ENCODE peak calls at places on chromosomes 5 and 9, in ten cellular contexts. Z is neural progenitor cell, J is PC-3, N is HCT116, L is H1, R is HepG2, O is astrocyte, Y is MM.1S, X is K562, P is fibroblast of lung. W is an unnamed sample.

GRCh38 chr9:90078988-90079457 is 474.2 kb downstream of the GADD45G start:
- DNase-seq in Z (no peak), J (no peak), N (no peak), L (no peak), R (no peak), O (no peak), Y (no peak), X (no peak), P (no peak), W (no peak)

GRCh38 chr5:94670726-94671125 is 52.3 kb downstream of the SLF1 start:
- DNase-seq in Z (no peak), J (no peak), N (no peak), L (no peak), R (no peak), O (peak), Y (no peak), X (no peak), P (peak), W (no peak)

GRCh38 chr9:137169764-137170460 is at the start of gene LRRC26:
- DNase-seq in Z (no peak), J (no peak), N (no peak), L (no peak), R (no peak), O (no peak), Y (no peak), X (no peak), P (no peak), W (no peak)

GRCh38 chr9:124006448-124007156 is 5.0 kb upstream of the LHX2 start:
- DNase-seq in Z (peak), J (no peak), N (no peak), L (no peak), R (no peak), O (no peak), Y (no peak), X (no peak), P (no peak), W (no peak)

GRCh38 chr5:120655828-120656435 is 191.8 kb downstream of the PRR16 start:
- DNase-seq in Z (peak), J (peak), N (peak), L (no peak), R (peak), O (no peak), Y (peak), X (peak), P (peak), W (peak)

GRCh38 chr9:133484671-133485437 is 6.0 kb upstream of the SLC2A6 start:
- DNase-seq in Z (no peak), J (peak), N (no peak), L (no peak), R (no peak), O (no peak), Y (no peak), X (no peak), P (no peak), W (no peak)

GRCh38 chr9:16112116-16112515 is 559.3 kb downstream of the CCDC171 start:
- DNase-seq in Z (peak), J (no peak), N (no peak), L (no peak), R (no peak), O (no peak), Y (no peak), X (no peak), P (no peak), W (no peak)

GRCh38 chr5:53464722-53465121 is 15.7 kb upstream of the FST start:
- DNase-seq in Z (no peak), J (no peak), N (no peak), L (no peak), R (peak), O (no peak), Y (no peak), X (no peak), P (no peak), W (no peak)

GRCh38 chr5:54514841-54515432 is 2.6 kb upstream of the SNX18 start:
- DNase-seq in Z (no peak), J (no peak), N (no peak), L (no peak), R (no peak), O (peak), Y (no peak), X (no peak), P (peak), W (no peak)

GRCh38 chr5:175831507-175831906 is 39.9 kb upstream of the CPLX2 start:
- DNase-seq in Z (peak), J (no peak), N (no peak), L (no peak), R (no peak), O (no peak), Y (no peak), X (no peak), P (no peak), W (no peak)

GRCh38 chr5:14164764-14165163 is 21.6 kb downstream of the TRIO start:
- DNase-seq in Z (no peak), J (no peak), N (no peak), L (no peak), R (no peak), O (no peak), Y (no peak), X (no peak), P (no peak), W (no peak)

GRCh38 chr5:96885518-96886338 is 9.4 kb downstream of the ERAP2 start:
- DNase-seq in Z (no peak), J (no peak), N (no peak), L (no peak), R (no peak), O (peak), Y (peak), X (peak), P (no peak), W (no peak)

GRCh38 chr9:6198251-6198650 is 17.4 kb upstream of the IL33 start:
- DNase-seq in Z (no peak), J (peak), N (no peak), L (no peak), R (no peak), O (no peak), Y (no peak), X (no peak), P (no peak), W (no peak)

GRCh38 chr5:55438931-55439477 is 95.8 kb downstream of the PLPP1 start:
- DNase-seq in Z (peak), J (peak), N (no peak), L (peak), R (peak), O (peak), Y (no peak), X (no peak), P (peak), W (no peak)

GRCh38 chr5:150181766-150182545 is 7.9 kb upstream of the SLC6A7 start:
- DNase-seq in Z (no peak), J (no peak), N (no peak), L (no peak), R (no peak), O (peak), Y (no peak), X (no peak), P (no peak), W (no peak)

GRCh38 chr9:116099821-116100220 is 53.8 kb upstream of the PAPPA start:
- DNase-seq in Z (no peak), J (no peak), N (no peak), L (no peak), R (no peak), O (peak), Y (no peak), X (no peak), P (peak), W (peak)

GRCh38 chr9:12775963-12776774 is 1.3 kb downstream of the LURAP1L start:
- DNase-seq in Z (peak), J (peak), N (peak), L (peak), R (peak), O (peak), Y (peak), X (peak), P (peak), W (peak)

GRCh38 chr5:60586307-60586901 is 113.6 kb downstream of the DEPDC1B start:
- DNase-seq in Z (peak), J (peak), N (peak), L (no peak), R (peak), O (peak), Y (peak), X (no peak), P (peak), W (no peak)

GRCh38 chr5:131109540-131110255 is 55.4 kb downstream of the HINT1 start:
- DNase-seq in Z (peak), J (peak), N (peak), L (no peak), R (peak), O (peak), Y (peak), X (peak), P (peak), W (peak)

GRCh38 chr9:97627624-97628023 is 5.5 kb downstream of the TSTD2 start:
- DNase-seq in Z (no peak), J (no peak), N (no peak), L (no peak), R (no peak), O (no peak), Y (peak), X (no peak), P (peak), W (no peak)

GRCh38 chr5:135012951-135013391 is 21.1 kb downstream of the PITX1 start:
- DNase-seq in Z (no peak), J (no peak), N (no peak), L (no peak), R (no peak), O (no peak), Y (no peak), X (no peak), P (no peak), W (no peak)

GRCh38 chr9:89555426-89556375 is 49.1 kb upstream of the GADD45G start:
- DNase-seq in Z (no peak), J (no peak), N (no peak), L (no peak), R (no peak), O (no peak), Y (peak), X (no peak), P (no peak), W (no peak)

GRCh38 chr5:167064199-167064811 is 1227.1 kb upstream of the WWC1 start:
- DNase-seq in Z (peak), J (no peak), N (no peak), L (no peak), R (no peak), O (no peak), Y (no peak), X (no peak), P (no peak), W (no peak)

GRCh38 chr5:181167814-181168488 is 20.6 kb downstream of the OR2V2 start:
- DNase-seq in Z (peak), J (peak), N (no peak), L (peak), R (no peak), O (no peak), Y (no peak), X (peak), P (no peak), W (no peak)

GRCh38 chr9:131677445-131678180 is 62.3 kb downstream of the RAPGEF1 start:
- DNase-seq in Z (peak), J (peak), N (no peak), L (no peak), R (peak), O (peak), Y (peak), X (no peak), P (peak), W (no peak)

GRCh38 chr9:85202596-85202995 is 533.1 kb downstream of the NTRK2 start:
- DNase-seq in Z (no peak), J (no peak), N (no peak), L (no peak), R (no peak), O (peak), Y (no peak), X (no peak), P (no peak), W (peak)

GRCh38 chr9:122392714-122393113 is 21.9 kb downstream of the PTGS1 start:
- DNase-seq in Z (no peak), J (no peak), N (no peak), L (no peak), R (no peak), O (no peak), Y (no peak), X (no peak), P (no peak), W (no peak)

GRCh38 chr5:66144074-66144798 is at the start of gene SREK1:
- DNase-seq in Z (peak), J (peak), N (peak), L (peak), R (peak), O (peak), Y (peak), X (peak), P (peak), W (peak)

GRCh38 chr5:43016217-43016779 is 23.8 kb downstream of the ANXA2R start:
- DNase-seq in Z (no peak), J (no peak), N (no peak), L (no peak), R (no peak), O (peak), Y (no peak), X (no peak), P (no peak), W (no peak)
- H3K9ac ChIP-seq in Z (no peak), J (no peak), N (no peak), L (no peak), R (no peak), O (no peak), Y (no peak), X (no peak), P (no peak), W (no peak)

GRCh38 chr5:88713818-88714217 is 169.2 kb downstream of the MEF2C start:
- DNase-seq in Z (no peak), J (no peak), N (no peak), L (no peak), R (no peak), O (no peak), Y (no peak), X (no peak), P (no peak), W (no peak)
- TF ChIP-seq CTCF in Z (no peak), J (no peak), N (no peak), L (no peak), R (no peak), O (no peak), Y (no peak), X (no peak), P (no peak), W (no peak)

GRCh38 chr5:141362719-141363118 is 1.2 kb upstream of the PCDHGA5 start:
- DNase-seq in Z (no peak), J (no peak), N (no peak), L (no peak), R (no peak), O (no peak), Y (no peak), X (no peak), P (no peak), W (no peak)

GRCh38 chr5:141363952-141364660 is at the start of gene PCDHGA5:
- DNase-seq in Z (no peak), J (peak), N (no peak), L (no peak), R (no peak), O (peak), Y (no peak), X (no peak), P (peak), W (no peak)

GRCh38 chr5:141356950-141357349 is 2.1 kb downstream of the PCDHGA4 start:
- DNase-seq in Z (no peak), J (no peak), N (no peak), L (no peak), R (no peak), O (no peak), Y (no peak), X (no peak), P (no peak), W (no peak)

GRCh38 chr5:141359790-141360426 is at the start of gene PCDHGB2:
- DNase-seq in Z (peak), J (peak), N (peak), L (no peak), R (peak), O (peak), Y (peak), X (peak), P (peak), W (no peak)

DNA sequence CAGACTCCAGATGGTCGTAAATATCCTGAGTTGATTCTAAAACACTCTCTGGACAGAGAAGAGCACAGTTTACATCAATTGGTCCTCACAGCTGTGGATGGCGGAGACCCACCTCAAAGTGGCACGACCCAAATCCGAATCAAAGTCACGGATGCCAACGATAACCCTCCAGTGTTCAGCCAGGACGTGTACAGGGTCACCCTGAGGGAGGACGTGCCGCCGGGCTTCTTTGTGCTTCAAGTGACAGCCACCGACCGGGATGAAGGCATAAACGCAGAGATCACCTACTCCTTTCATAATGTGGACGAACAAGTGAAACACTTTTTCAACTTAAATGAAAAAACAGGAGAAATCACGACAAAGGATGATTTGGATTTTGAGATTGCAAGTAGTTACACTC is 891 bp downstream of the PCDHGB2 start:
- DNase-seq in Z (no peak), J (no peak), N (no peak), L (no peak), R (no peak), O (no peak), Y (no peak), X (no peak), P (no peak), W (no peak)
- TF ChIP-seq EZH2 in Z (no peak), J (no peak), N (no peak), L (no peak), R (no peak), O (no peak), Y (no peak), X (no peak), P (no peak), W (no peak)

GRCh38 chr5:98415663-98416062 is 357.8 kb upstream of the RGMB start:
- DNase-seq in Z (no peak), J (no peak), N (no peak), L (no peak), R (no peak), O (peak), Y (no peak), X (no peak), P (no peak), W (no peak)
- H3K9ac ChIP-seq in Z (no peak), J (peak), N (no peak), L (no peak), R (no peak), O (peak), Y (no peak), X (no peak), P (no peak), W (peak)

DNA sequence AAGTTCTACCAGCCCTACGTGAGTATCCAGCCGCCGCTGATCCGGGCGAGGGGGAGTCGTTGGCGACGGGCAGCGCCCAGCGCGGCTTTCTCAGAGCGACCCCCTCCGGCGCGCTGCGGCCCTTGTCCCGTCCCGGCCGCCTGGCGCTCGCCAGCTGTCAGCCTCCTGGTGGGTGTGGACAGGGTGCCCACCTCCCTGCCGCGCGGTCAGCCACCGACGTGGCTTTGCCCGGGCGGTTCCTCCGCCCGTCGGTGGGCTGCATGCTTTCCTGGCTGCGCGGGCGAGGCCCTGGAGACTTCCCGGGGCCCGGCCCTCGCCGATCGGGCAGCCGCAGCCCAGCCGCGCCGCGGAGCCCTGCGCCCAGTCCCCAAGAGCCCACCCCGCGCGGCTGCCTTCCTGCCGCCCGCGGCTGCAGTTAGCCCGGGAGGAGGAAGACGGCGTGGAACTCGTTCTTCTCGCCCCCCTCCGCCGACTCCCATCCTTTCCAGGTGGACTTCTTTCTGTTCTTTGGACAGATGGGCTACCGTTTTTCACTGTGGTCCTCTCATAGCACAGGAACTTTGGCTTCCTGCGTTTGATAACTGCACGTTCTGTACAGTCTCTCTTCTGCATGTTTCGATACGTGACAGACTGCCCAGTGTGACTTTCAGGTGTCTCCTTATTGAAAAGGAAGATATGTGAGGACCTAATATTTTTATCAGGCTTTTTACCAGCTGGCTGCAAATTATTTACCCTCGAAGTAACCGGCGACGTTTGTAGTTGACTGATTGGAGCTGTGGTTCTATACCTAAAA is 550 bp downstream of the AP3S1 start:
- DNase-seq in Z (peak), J (peak), N (peak), L (no peak), R (peak), O (peak), Y (peak), X (peak), P (peak), W (peak)
- TF ChIP-seq CTCF in Z (peak), J (no peak), N (peak), L (no peak), R (peak), O (no peak), Y (no peak), X (peak), P (peak), W (peak)

DNA sequence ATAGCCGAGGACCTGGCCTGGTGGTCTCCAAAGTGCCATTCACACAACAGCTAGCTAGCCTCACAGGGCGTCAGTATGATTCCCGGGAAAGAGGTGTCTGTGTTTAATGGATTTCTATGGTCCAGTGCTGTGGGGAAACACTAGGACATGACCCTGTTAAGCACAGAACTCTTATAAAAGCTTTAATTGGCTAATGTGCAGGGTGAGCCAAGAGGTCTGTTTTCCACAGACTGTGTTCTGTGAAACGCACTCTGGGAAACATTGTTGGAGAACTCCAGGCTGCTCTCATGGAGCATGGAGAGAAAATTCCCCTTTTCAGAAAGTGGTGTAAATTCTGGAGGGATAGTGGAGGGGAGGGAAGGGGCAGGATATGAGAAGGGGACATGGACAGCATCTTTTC is 331.4 kb downstream of the FBXL7 start:
- DNase-seq in Z (no peak), J (no peak), N (no peak), L (no peak), R (no peak), O (no peak), Y (no peak), X (no peak), P (no peak), W (no peak)
- TF ChIP-seq EZH2 in Z (no peak), J (no peak), N (no peak), L (no peak), R (no peak), O (no peak), Y (no peak), X (no peak), P (no peak), W (no peak)

GRCh38 chr5:95808686-95809413 is 13.7 kb downstream of the GLRX start:
- DNase-seq in Z (no peak), J (no peak), N (no peak), L (no peak), R (no peak), O (no peak), Y (peak), X (peak), P (peak), W (no peak)
- H3K9ac ChIP-seq in Z (no peak), J (no peak), N (no peak), L (no peak), R (no peak), O (no peak), Y (no peak), X (no peak), P (no peak), W (no peak)

GRCh38 chr9:92293452-92294296 is at the start of gene IARS1:
- DNase-seq in Z (peak), J (peak), N (peak), L (peak), R (peak), O (peak), Y (peak), X (peak), P (peak), W (peak)
- TF ChIP-seq CTCF in Z (peak), J (peak), N (peak), L (peak), R (peak), O (peak), Y (peak), X (peak), P (peak), W (peak)